ENCODE peak calls at places on chromosomes 16 and 17, in four cellular contexts. One of them, this sample, is unnamed.

GRCh38 chr16:64153718-64154117 is 968.1 kb downstream of the CDH11 start:
- DNase-seq in A549: no peak
- DNase-seq in H1: no peak
- DNase-seq in K562: no peak
- DNase-seq in this sample: no peak

GRCh38 chr16:86245895-86246294 is 264.4 kb upstream of the FOXF1 start:
- DNase-seq in K562: no peak
- DNase-seq in A549: no peak
- DNase-seq in H1: no peak
- DNase-seq in this sample: no peak

GRCh38 chr17:7740481-7741001 is 23.0 kb downstream of the DNAH2 start:
- DNase-seq in H1: no peak
- DNase-seq in A549: no peak
- DNase-seq in K562: no peak
- DNase-seq in this sample: no peak

GRCh38 chr17:66465701-66466100 is 163.3 kb downstream of the PRKCA start:
- DNase-seq in H1: no peak
- DNase-seq in K562: no peak
- DNase-seq in A549: no peak
- DNase-seq in this sample: no peak

GRCh38 chr16:81460075-81460474 is 15.5 kb downstream of the CMIP start:
- DNase-seq in K562: no peak
- DNase-seq in H1: no peak
- DNase-seq in A549: no peak
- DNase-seq in this sample: no peak

GRCh38 chr16:85087899-85088569 is 24.2 kb downstream of the CIBAR2 start:
- DNase-seq in A549: no peak
- DNase-seq in H1: no peak
- DNase-seq in K562: no peak
- DNase-seq in this sample: no peak

GRCh38 chr17:64599187-64599676 is 62.9 kb downstream of the SMURF2 start:
- DNase-seq in H1: no peak
- DNase-seq in A549: no peak
- DNase-seq in K562: peak; percentile 36
- DNase-seq in this sample: no peak

GRCh38 chr16:31291376-31291775 is 31.6 kb downstream of the ITGAM start:
- DNase-seq in A549: no peak
- DNase-seq in H1: no peak
- DNase-seq in K562: no peak
- DNase-seq in this sample: no peak

GRCh38 chr17:79931517-79932309 is 92.5 kb upstream of the CBX4 start:
- DNase-seq in A549: no peak
- DNase-seq in H1: no peak
- DNase-seq in K562: no peak
- DNase-seq in this sample: peak; percentile 91

GRCh38 chr16:58280846-58281301 is 14.0 kb downstream of the PRSS54 start:
- DNase-seq in A549: no peak
- DNase-seq in H1: no peak
- DNase-seq in K562: no peak
- DNase-seq in this sample: no peak

GRCh38 chr17:3951420-3951819 is 12.8 kb downstream of the ATP2A3 start:
- DNase-seq in A549: no peak
- DNase-seq in H1: no peak
- DNase-seq in K562: no peak
- DNase-seq in this sample: no peak

GRCh38 chr17:73532441-73532901 is 111.8 kb downstream of the SDK2 start:
- DNase-seq in H1: no peak
- DNase-seq in A549: no peak
- DNase-seq in K562: no peak
- DNase-seq in this sample: no peak

GRCh38 chr16:50154369-50154947 is 1.4 kb downstream of the TENT4B start:
- DNase-seq in H1: no peak
- DNase-seq in A549: peak; percentile 16
- DNase-seq in K562: peak; percentile 46
- DNase-seq in this sample: no peak

GRCh38 chr17:54749157-54749556 is 151.5 kb upstream of the TOM1L1 start:
- DNase-seq in A549: peak; percentile 21
- DNase-seq in H1: no peak
- DNase-seq in K562: no peak
- DNase-seq in this sample: peak; percentile 4

GRCh38 chr17:54754560-54754959 is 146.1 kb upstream of the TOM1L1 start:
- DNase-seq in K562: peak; percentile 43
- DNase-seq in H1: no peak
- DNase-seq in A549: peak; percentile 29
- DNase-seq in this sample: peak; percentile 16
- TF ChIP-seq RFX5 in K562: no peak
- TF ChIP-seq RFX5 in H1: no peak
- TF ChIP-seq RFX5 in A549: no peak
- TF ChIP-seq RFX5 in this sample: no peak

GRCh38 chr17:60325730-60326524 is 66.0 kb downstream of the USP32 start:
- DNase-seq in A549: no peak
- DNase-seq in K562: no peak
- DNase-seq in H1: no peak
- DNase-seq in this sample: peak; percentile 20
- TF ChIP-seq PHF8 in A549: no peak
- TF ChIP-seq PHF8 in K562: no peak
- TF ChIP-seq PHF8 in H1: no peak
- TF ChIP-seq PHF8 in this sample: no peak

GRCh38 chr17:48611213-48611612 is 396 bp upstream of the HOXB7 start:
- DNase-seq in H1: no peak
- DNase-seq in K562: no peak
- DNase-seq in A549: peak; percentile 62
- DNase-seq in this sample: no peak
- TF ChIP-seq RFX5 in H1: no peak
- TF ChIP-seq RFX5 in K562: no peak
- TF ChIP-seq RFX5 in A549: no peak
- TF ChIP-seq RFX5 in this sample: no peak

GRCh38 chr16:28202147-28202746 is 9.5 kb downstream of the XPO6 start:
- DNase-seq in H1: no peak
- DNase-seq in A549: peak; percentile 29
- DNase-seq in K562: peak; percentile 62
- DNase-seq in this sample: no peak
- TF ChIP-seq PHF8 in H1: no peak
- TF ChIP-seq PHF8 in A549: no peak
- TF ChIP-seq PHF8 in K562: no peak
- TF ChIP-seq PHF8 in this sample: no peak

DNA sequence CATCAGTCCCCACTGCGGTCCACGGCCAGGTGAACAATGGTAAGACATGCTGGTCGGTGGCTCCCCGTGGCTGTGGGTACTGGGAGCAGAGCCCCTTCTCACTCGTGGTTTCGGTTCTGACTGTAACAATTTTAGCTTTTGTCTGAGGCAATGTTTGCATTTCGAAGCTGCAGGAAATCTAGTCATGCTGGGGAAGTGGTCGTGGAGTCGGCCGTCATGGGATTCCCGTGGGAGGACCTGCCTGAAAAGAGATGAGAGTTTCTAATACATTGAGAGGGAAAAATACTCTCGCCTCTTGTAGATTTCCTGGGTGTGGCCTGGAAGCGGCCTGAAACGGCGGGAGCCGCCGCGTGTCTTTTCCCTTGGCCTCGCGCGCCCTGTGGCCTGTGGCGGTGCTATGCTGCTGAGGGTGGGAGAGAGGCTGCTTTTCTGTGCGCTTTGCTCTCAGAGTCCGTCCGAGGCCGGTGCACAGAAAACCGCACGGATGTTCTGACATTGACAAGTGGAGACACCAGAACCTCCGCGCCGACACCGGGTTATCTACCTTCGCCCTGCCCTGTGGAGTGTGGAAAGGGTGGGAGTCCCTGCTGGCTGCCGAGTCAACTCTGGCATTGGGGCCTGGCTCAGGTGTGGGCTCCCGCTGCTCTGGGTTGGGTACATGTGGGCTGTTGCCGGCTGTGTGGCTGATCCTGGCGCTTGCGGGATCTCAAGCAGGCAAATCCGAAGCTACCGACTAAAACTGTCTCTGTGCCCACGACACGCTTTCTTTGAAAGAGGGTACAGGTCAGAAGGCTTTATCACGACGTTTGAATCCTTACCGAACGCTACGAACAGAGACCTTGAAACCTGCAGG is 60.8 kb downstream of the WDR45B start:
- DNase-seq in H1: no peak
- DNase-seq in K562: no peak
- DNase-seq in A549: peak; percentile 37
- DNase-seq in this sample: no peak
- TF ChIP-seq RFX5 in H1: no peak
- TF ChIP-seq RFX5 in K562: no peak
- TF ChIP-seq RFX5 in A549: no peak
- TF ChIP-seq RFX5 in this sample: no peak

DNA sequence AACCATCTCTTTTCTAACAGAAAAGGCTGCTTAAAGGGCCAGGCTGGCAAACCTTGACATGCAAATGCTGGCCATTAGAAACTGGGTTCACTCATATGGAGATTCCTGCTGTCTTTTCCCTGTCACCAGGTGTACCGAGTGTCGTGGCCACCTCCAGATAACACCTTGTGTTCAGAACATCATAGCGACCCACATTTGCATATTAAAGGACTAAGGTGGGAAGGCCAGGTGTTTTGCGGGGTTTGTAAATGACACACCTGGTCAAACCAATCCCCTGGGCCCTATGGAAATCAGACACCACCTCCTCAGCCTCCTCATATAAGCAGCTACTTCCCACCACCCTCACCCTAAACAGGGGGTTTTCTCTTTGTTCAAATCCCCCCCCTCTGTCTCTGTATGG is 2.5 kb upstream of the AIPL1 start:
- DNase-seq in A549: no peak
- DNase-seq in H1: no peak
- DNase-seq in K562: no peak
- DNase-seq in this sample: no peak
- TF ChIP-seq PHF8 in A549: no peak
- TF ChIP-seq PHF8 in H1: no peak
- TF ChIP-seq PHF8 in K562: no peak
- TF ChIP-seq PHF8 in this sample: no peak

This sample was measured in HepG2.